ENCODE peak calls at places on chromosomes 3 and 15, in ten cellular contexts. One of them, this sample, is unnamed.

GRCh38 chr3:37768107-37768809 is 93.4 kb upstream of the CTDSPL start:
- DNase-seq in NB4: no peak
- DNase-seq in K562: peak; percentile 55
- DNase-seq in A549: no peak
- DNase-seq in ovary: no peak
- DNase-seq in stomach: peak; percentile 70
- DNase-seq in adrenal gland: no peak
- DNase-seq in IMR-90: peak; percentile 37
- DNase-seq in transverse colon: peak; percentile 25
- DNase-seq in tibial nerve: no peak
- DNase-seq in this sample: no peak

GRCh38 chr15:57866149-57866736 is 159.7 kb downstream of the POLR2M start:
- DNase-seq in NB4: peak; percentile 50
- DNase-seq in K562: peak; percentile 82
- DNase-seq in A549: peak; percentile 53
- DNase-seq in ovary: no peak
- DNase-seq in stomach: peak; percentile 78
- DNase-seq in adrenal gland: peak; percentile 68
- DNase-seq in IMR-90: peak; percentile 15
- DNase-seq in transverse colon: peak; percentile 76
- DNase-seq in tibial nerve: peak; percentile 40
- DNase-seq in this sample: peak; percentile 59

GRCh38 chr3:78846688-78847087 is 921.1 kb downstream of the ROBO1 start:
- DNase-seq in NB4: no peak
- DNase-seq in K562: no peak
- DNase-seq in A549: no peak
- DNase-seq in ovary: no peak
- DNase-seq in stomach: no peak
- DNase-seq in adrenal gland: no peak
- DNase-seq in IMR-90: peak; percentile 89
- DNase-seq in transverse colon: no peak
- DNase-seq in tibial nerve: no peak
- DNase-seq in this sample: no peak

GRCh38 chr3:97680210-97680609 is 84.3 kb upstream of the ARL6 start:
- DNase-seq in NB4: no peak
- DNase-seq in K562: no peak
- DNase-seq in A549: no peak
- DNase-seq in ovary: no peak
- DNase-seq in stomach: no peak
- DNase-seq in adrenal gland: no peak
- DNase-seq in IMR-90: no peak
- DNase-seq in transverse colon: no peak
- DNase-seq in tibial nerve: no peak
- DNase-seq in this sample: no peak

GRCh38 chr15:72604794-72605193 is 49.7 kb upstream of the GOLGA6B start:
- DNase-seq in NB4: no peak
- DNase-seq in K562: peak; percentile 21
- DNase-seq in A549: no peak
- DNase-seq in ovary: no peak
- DNase-seq in stomach: no peak
- DNase-seq in adrenal gland: no peak
- DNase-seq in IMR-90: no peak
- DNase-seq in transverse colon: no peak
- DNase-seq in tibial nerve: no peak
- DNase-seq in this sample: no peak

GRCh38 chr3:24493951-24494615 is 567 bp downstream of the THRB start:
- DNase-seq in NB4: no peak
- DNase-seq in K562: peak; percentile 66
- DNase-seq in A549: peak; percentile 55
- DNase-seq in ovary: peak; percentile 11
- DNase-seq in stomach: peak; percentile 80
- DNase-seq in adrenal gland: peak; percentile 85
- DNase-seq in IMR-90: no peak
- DNase-seq in transverse colon: peak; percentile 66
- DNase-seq in tibial nerve: peak; percentile 70
- DNase-seq in this sample: no peak

GRCh38 chr3:183220828-183221227 is 32.2 kb upstream of the B3GNT5 start:
- DNase-seq in NB4: no peak
- DNase-seq in K562: no peak
- DNase-seq in A549: no peak
- DNase-seq in ovary: no peak
- DNase-seq in stomach: no peak
- DNase-seq in adrenal gland: no peak
- DNase-seq in IMR-90: no peak
- DNase-seq in transverse colon: no peak
- DNase-seq in tibial nerve: no peak
- DNase-seq in this sample: no peak

GRCh38 chr3:179929091-179929529 is 107.6 kb downstream of the PEX5L start:
- DNase-seq in NB4: peak; percentile 57
- DNase-seq in K562: peak; percentile 55
- DNase-seq in A549: peak; percentile 35
- DNase-seq in ovary: peak; percentile 38
- DNase-seq in stomach: peak; percentile 44
- DNase-seq in adrenal gland: peak; percentile 59
- DNase-seq in IMR-90: peak; percentile 60
- DNase-seq in transverse colon: peak; percentile 21
- DNase-seq in tibial nerve: peak; percentile 41
- DNase-seq in this sample: peak; percentile 68

GRCh38 chr3:185778069-185778468 is 46.8 kb downstream of the IGF2BP2 start:
- DNase-seq in NB4: no peak
- DNase-seq in K562: no peak
- DNase-seq in A549: no peak
- DNase-seq in ovary: no peak
- DNase-seq in stomach: no peak
- DNase-seq in adrenal gland: no peak
- DNase-seq in IMR-90: no peak
- DNase-seq in transverse colon: no peak
- DNase-seq in tibial nerve: no peak
- DNase-seq in this sample: no peak

DNA sequence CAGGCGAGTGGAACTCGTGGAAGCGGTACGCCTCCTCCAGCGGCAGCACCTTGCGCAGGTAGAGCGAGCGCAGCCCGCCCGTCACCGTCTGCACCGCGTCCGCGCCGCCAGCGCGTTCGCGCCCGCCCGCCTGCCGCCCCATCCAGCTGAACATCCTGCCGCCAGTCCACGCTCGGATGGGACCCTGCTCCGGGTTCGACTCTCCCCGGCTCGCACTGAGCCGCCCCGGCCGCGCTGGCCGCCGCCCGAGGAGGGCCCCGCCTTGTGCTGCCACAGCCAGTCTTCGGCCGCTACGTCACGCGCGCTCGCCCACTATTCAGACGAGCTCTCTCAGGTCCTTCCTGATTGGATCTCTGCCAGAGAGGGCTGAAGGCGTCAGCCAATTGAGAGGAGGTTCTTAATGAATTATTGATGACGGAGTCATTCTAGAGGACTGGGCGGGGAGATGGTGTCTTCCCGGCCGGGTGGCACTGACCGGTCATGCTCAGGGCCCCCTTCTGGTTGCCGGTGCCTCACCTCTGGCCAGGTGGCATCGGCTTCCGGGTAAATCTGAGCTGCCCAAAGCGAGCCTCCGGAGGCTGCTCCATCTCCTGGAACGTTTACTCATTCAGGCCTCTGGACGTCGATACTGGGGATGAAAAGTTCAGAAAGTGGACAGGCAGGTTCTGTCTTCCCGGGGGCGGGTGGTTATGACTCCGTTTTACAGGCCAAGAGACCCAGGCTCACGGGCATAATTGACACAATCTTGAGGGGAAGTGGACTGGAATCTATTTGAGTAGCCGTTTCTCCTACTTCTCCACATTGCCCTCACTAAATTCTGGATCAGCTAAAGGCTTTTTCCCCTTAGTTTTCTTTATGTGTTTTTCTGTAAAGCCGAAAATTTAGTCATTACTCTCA is at the start of gene EHD4:
- DNase-seq in NB4: peak; percentile 98
- DNase-seq in K562: peak; percentile 99
- DNase-seq in A549: peak; percentile 95
- DNase-seq in ovary: peak; percentile 97
- DNase-seq in stomach: peak; percentile 99
- DNase-seq in adrenal gland: peak; percentile 99
- DNase-seq in IMR-90: peak; percentile 99
- DNase-seq in transverse colon: peak; percentile 99
- DNase-seq in tibial nerve: peak; percentile 96
- DNase-seq in this sample: peak; percentile 98
- TF ChIP-seq POLR2A in NB4: peak; percentile 86
- TF ChIP-seq POLR2A in K562: peak; percentile 84
- TF ChIP-seq POLR2A in A549: peak; percentile 68
- TF ChIP-seq POLR2A in ovary: peak; percentile 84
- TF ChIP-seq POLR2A in stomach: peak; percentile 45
- TF ChIP-seq POLR2A in adrenal gland: peak; percentile 70
- TF ChIP-seq POLR2A in IMR-90: peak; percentile 89
- TF ChIP-seq POLR2A in transverse colon: peak; percentile 92
- TF ChIP-seq POLR2A in tibial nerve: peak; percentile 91
- TF ChIP-seq POLR2A in this sample: peak; percentile 72

GRCh38 chr3:150763841-150764483 is 993 bp upstream of the SIAH2 start:
- DNase-seq in NB4: peak; percentile 80
- DNase-seq in K562: peak; percentile 81
- DNase-seq in A549: peak; percentile 64
- DNase-seq in ovary: peak; percentile 59
- DNase-seq in stomach: peak; percentile 78
- DNase-seq in adrenal gland: peak; percentile 82
- DNase-seq in IMR-90: peak; percentile 54
- DNase-seq in transverse colon: peak; percentile 81
- DNase-seq in tibial nerve: peak; percentile 50
- DNase-seq in this sample: peak; percentile 84

GRCh38 chr3:150761831-150762661 is 923 bp downstream of the SIAH2 start:
- DNase-seq in NB4: peak; percentile 54
- DNase-seq in K562: peak; percentile 67
- DNase-seq in A549: peak; percentile 78
- DNase-seq in ovary: peak; percentile 66
- DNase-seq in stomach: peak; percentile 64
- DNase-seq in adrenal gland: peak; percentile 82
- DNase-seq in IMR-90: peak; percentile 56
- DNase-seq in transverse colon: peak; percentile 63
- DNase-seq in tibial nerve: peak; percentile 65
- DNase-seq in this sample: peak; percentile 84

GRCh38 chr3:150762662-150763121 is 277 bp downstream of the SIAH2 start:
- DNase-seq in NB4: no peak
- DNase-seq in K562: no peak
- DNase-seq in A549: no peak
- DNase-seq in ovary: peak; percentile 29
- DNase-seq in stomach: no peak
- DNase-seq in adrenal gland: no peak
- DNase-seq in IMR-90: no peak
- DNase-seq in transverse colon: no peak
- DNase-seq in tibial nerve: no peak
- DNase-seq in this sample: peak; percentile 74

GRCh38 chr3:150764607-150765366 is 1.8 kb upstream of the SIAH2 start:
- DNase-seq in NB4: no peak
- DNase-seq in K562: peak; percentile 43
- DNase-seq in A549: no peak
- DNase-seq in ovary: no peak
- DNase-seq in stomach: no peak
- DNase-seq in adrenal gland: no peak
- DNase-seq in IMR-90: no peak
- DNase-seq in transverse colon: no peak
- DNase-seq in tibial nerve: no peak
- DNase-seq in this sample: peak; percentile 40

GRCh38 chr3:150763122-150763840 is at the start of gene SIAH2:
- DNase-seq in NB4: peak; percentile 95
- DNase-seq in K562: peak; percentile 94
- DNase-seq in A549: peak; percentile 93
- DNase-seq in ovary: peak; percentile 88
- DNase-seq in stomach: peak; percentile 93
- DNase-seq in adrenal gland: peak; percentile 95
- DNase-seq in IMR-90: peak; percentile 93
- DNase-seq in transverse colon: peak; percentile 95
- DNase-seq in tibial nerve: peak; percentile 85
- DNase-seq in this sample: peak; percentile 95
- TF ChIP-seq POLR2A in NB4: peak; percentile 73
- TF ChIP-seq POLR2A in K562: peak; percentile 87
- TF ChIP-seq POLR2A in A549: peak; percentile 94
- TF ChIP-seq POLR2A in ovary: peak; percentile 97
- TF ChIP-seq POLR2A in stomach: peak; percentile 44
- TF ChIP-seq POLR2A in adrenal gland: peak; percentile 94
- TF ChIP-seq POLR2A in IMR-90: peak; percentile 87
- TF ChIP-seq POLR2A in transverse colon: peak; percentile 81
- TF ChIP-seq POLR2A in tibial nerve: peak; percentile 86
- TF ChIP-seq POLR2A in this sample: peak; percentile 94

GRCh38 chr3:197959500-197959890 is 522 bp upstream of the LMLN start:
- DNase-seq in NB4: no peak
- DNase-seq in K562: peak; percentile 15
- DNase-seq in A549: no peak
- DNase-seq in ovary: no peak
- DNase-seq in stomach: no peak
- DNase-seq in adrenal gland: no peak
- DNase-seq in IMR-90: no peak
- DNase-seq in transverse colon: no peak
- DNase-seq in tibial nerve: no peak
- DNase-seq in this sample: no peak
- TF ChIP-seq POLR2A in NB4: no peak
- TF ChIP-seq POLR2A in K562: no peak
- TF ChIP-seq POLR2A in A549: no peak
- TF ChIP-seq POLR2A in ovary: no peak
- TF ChIP-seq POLR2A in stomach: no peak
- TF ChIP-seq POLR2A in adrenal gland: no peak
- TF ChIP-seq POLR2A in IMR-90: no peak
- TF ChIP-seq POLR2A in transverse colon: no peak
- TF ChIP-seq POLR2A in tibial nerve: no peak
- TF ChIP-seq POLR2A in this sample: no peak

GRCh38 chr3:52856666-52857065 is 21.8 kb upstream of the MUSTN1 start:
- DNase-seq in NB4: no peak
- DNase-seq in K562: no peak
- DNase-seq in A549: no peak
- DNase-seq in ovary: no peak
- DNase-seq in stomach: no peak
- DNase-seq in adrenal gland: peak; percentile 36
- DNase-seq in IMR-90: no peak
- DNase-seq in transverse colon: no peak
- DNase-seq in tibial nerve: no peak
- DNase-seq in this sample: no peak

GRCh38 chr3:52857108-52857507 is 22.3 kb upstream of the MUSTN1 start:
- DNase-seq in NB4: no peak
- DNase-seq in K562: no peak
- DNase-seq in A549: no peak
- DNase-seq in ovary: no peak
- DNase-seq in stomach: no peak
- DNase-seq in adrenal gland: no peak
- DNase-seq in IMR-90: no peak
- DNase-seq in transverse colon: no peak
- DNase-seq in tibial nerve: no peak
- DNase-seq in this sample: no peak

GRCh38 chr3:52859686-52860423 is 25.0 kb upstream of the MUSTN1 start:
- DNase-seq in NB4: no peak
- DNase-seq in K562: no peak
- DNase-seq in A549: no peak
- DNase-seq in ovary: no peak
- DNase-seq in stomach: no peak
- DNase-seq in adrenal gland: no peak
- DNase-seq in IMR-90: no peak
- DNase-seq in transverse colon: no peak
- DNase-seq in tibial nerve: no peak
- DNase-seq in this sample: no peak

GRCh38 chr3:52860424-52860768 is 25.6 kb upstream of the MUSTN1 start:
- DNase-seq in NB4: no peak
- DNase-seq in K562: no peak
- DNase-seq in A549: no peak
- DNase-seq in ovary: no peak
- DNase-seq in stomach: no peak
- DNase-seq in adrenal gland: no peak
- DNase-seq in IMR-90: no peak
- DNase-seq in transverse colon: no peak
- DNase-seq in tibial nerve: no peak
- DNase-seq in this sample: no peak

GRCh38 chr3:52857870-52858269 is 23.1 kb upstream of the MUSTN1 start:
- DNase-seq in NB4: no peak
- DNase-seq in K562: no peak
- DNase-seq in A549: no peak
- DNase-seq in ovary: no peak
- DNase-seq in stomach: no peak
- DNase-seq in adrenal gland: no peak
- DNase-seq in IMR-90: no peak
- DNase-seq in transverse colon: no peak
- DNase-seq in tibial nerve: no peak
- DNase-seq in this sample: no peak
- TF ChIP-seq POLR2A in NB4: no peak
- TF ChIP-seq POLR2A in K562: no peak
- TF ChIP-seq POLR2A in A549: no peak
- TF ChIP-seq POLR2A in ovary: no peak
- TF ChIP-seq POLR2A in stomach: no peak
- TF ChIP-seq POLR2A in adrenal gland: no peak
- TF ChIP-seq POLR2A in IMR-90: no peak
- TF ChIP-seq POLR2A in transverse colon: no peak
- TF ChIP-seq POLR2A in tibial nerve: no peak
- TF ChIP-seq POLR2A in this sample: no peak

This sample was measured in erythroblast.